ENCODE peak calls at places on chromosomes 13 and 19, in seven cellular contexts. M, N, U, E, V, T and H are unnamed samples.
A peak's percentile ranks its signal among the peaks of the same experiment; 100 is the strongest.

GRCh38 chr19:40216013-40216776 is 2.0 kb downstream of the TTC9B start:
- DNase-seq in V (no peak), E (no peak), T (no peak), N (no peak), M (peak; percentile 18), U (no peak), H (no peak)

GRCh38 chr13:51998723-51999471 is 12.4 kb downstream of the ATP7B start:
- DNase-seq in M (no peak), V (no peak), E (no peak), T (no peak), N (no peak), U (no peak), H (no peak)

GRCh38 chr19:10230904-10231623 is at the start of gene S1PR2:
- DNase-seq in U (peak; percentile 69), T (no peak), N (peak; percentile 92), V (peak; percentile 82), E (peak; percentile 73), M (peak; percentile 66), H (peak; percentile 95)

GRCh38 chr13:42393573-42394360 is 121.8 kb downstream of the AKAP11 start:
- DNase-seq in U (no peak), M (no peak), V (no peak), E (no peak), N (no peak), T (no peak), H (no peak)

GRCh38 chr19:48757741-48758144 is 2.4 kb downstream of the FGF21 start:
- DNase-seq in V (no peak), N (no peak), U (no peak), M (no peak), T (no peak), E (no peak), H (no peak)

GRCh38 chr19:12974301-12975220 is 5.2 kb downstream of the DAND5 start:
- DNase-seq in E (no peak), U (no peak), N (no peak), V (no peak), M (no peak), T (no peak), H (no peak)

GRCh38 chr19:47660435-47660832 is 51.5 kb downstream of the BICRA start:
- DNase-seq in V (no peak), E (no peak), M (no peak), T (no peak), N (no peak), U (no peak), H (no peak)

GRCh38 chr13:28922341-28922740 is 102.2 kb downstream of the MTUS2 start:
- DNase-seq in T (no peak), V (no peak), M (no peak), U (no peak), E (no peak), N (no peak), H (no peak)

GRCh38 chr19:17510220-17510993 is 1.0 kb upstream of the PGLS start:
- DNase-seq in E (no peak), M (no peak), N (no peak), U (no peak), V (peak; percentile 57), T (no peak), H (no peak)

GRCh38 chr13:27339299-27339698 is 68.7 kb downstream of the RASL11A start:
- DNase-seq in V (peak; percentile 61), U (peak; percentile 29), T (no peak), M (no peak), E (no peak), N (no peak), H (no peak)